ENCODE peak calls at places on chromosomes 5 and 9, in four cellular contexts. One of them, this sample, is unnamed.

GRCh38 chr5:113177225-113177624 is 200.6 kb downstream of the DCP2 start:
- DNase-seq in astrocyte of the spinal cord: no peak
- DNase-seq in Ammon's horn: no peak
- DNase-seq in effector memory CD8-positive, alpha-beta T cell: no peak
- DNase-seq in this sample: no peak

GRCh38 chr9:5714501-5715401 is 85.8 kb downstream of the RIC1 start:
- DNase-seq in astrocyte of the spinal cord: peak
- DNase-seq in Ammon's horn: no peak
- DNase-seq in effector memory CD8-positive, alpha-beta T cell: no peak
- DNase-seq in this sample: peak

GRCh38 chr5:133118741-133119140 is 66.9 kb downstream of the HSPA4 start:
- DNase-seq in astrocyte of the spinal cord: no peak
- DNase-seq in Ammon's horn: no peak
- DNase-seq in effector memory CD8-positive, alpha-beta T cell: no peak
- DNase-seq in this sample: no peak

GRCh38 chr9:33924978-33925797 is 108.2 kb downstream of the UBE2R2 start:
- DNase-seq in astrocyte of the spinal cord: peak
- DNase-seq in Ammon's horn: peak
- DNase-seq in effector memory CD8-positive, alpha-beta T cell: no peak
- DNase-seq in this sample: peak

GRCh38 chr5:137016783-137017324 is 482.3 kb downstream of the SPOCK1 start:
- DNase-seq in astrocyte of the spinal cord: no peak
- DNase-seq in Ammon's horn: no peak
- DNase-seq in effector memory CD8-positive, alpha-beta T cell: no peak
- DNase-seq in this sample: no peak

GRCh38 chr9:134778841-134779411 is 101.7 kb upstream of the FCN2 start:
- DNase-seq in astrocyte of the spinal cord: peak
- DNase-seq in Ammon's horn: peak
- DNase-seq in effector memory CD8-positive, alpha-beta T cell: no peak
- DNase-seq in this sample: peak

GRCh38 chr5:179121667-179122111 is 61.5 kb downstream of the ZNF354C start:
- DNase-seq in astrocyte of the spinal cord: no peak
- DNase-seq in Ammon's horn: no peak
- DNase-seq in effector memory CD8-positive, alpha-beta T cell: no peak
- DNase-seq in this sample: no peak

GRCh38 chr5:172479034-172479783 is 24.9 kb upstream of the SH3PXD2B start:
- DNase-seq in astrocyte of the spinal cord: peak
- DNase-seq in Ammon's horn: peak
- DNase-seq in effector memory CD8-positive, alpha-beta T cell: peak
- DNase-seq in this sample: peak

GRCh38 chr9:76403352-76403751 is 9.1 kb upstream of the RFK start:
- DNase-seq in astrocyte of the spinal cord: peak
- DNase-seq in Ammon's horn: peak
- DNase-seq in effector memory CD8-positive, alpha-beta T cell: peak
- DNase-seq in this sample: peak